ENCODE peak calls at places on chromosomes 2 and 18, in ten cellular contexts. One of them, this sample, is unnamed.

GRCh38 chr18:21123290-21123926 is 11.8 kb upstream of the ROCK1 start:
- DNase-seq in fibroblast of lung: no peak
- DNase-seq in stimulated activated naive B cell treated with anti-CD40 and anti-IgM and Interleukin-4, amounts not matched to agents 10 μg/mL and 1 μg/mL and 100 μg/mL, for 72 hours: no peak
- DNase-seq in coronary artery: no peak
- DNase-seq in PC-9: no peak
- DNase-seq in suprapubic skin: no peak
- DNase-seq in stimulated activated CD4-positive, alpha-beta T cell treated with anti-CD3 and anti-CD28 coated beads, Interleukin-2, amount 100 ng/mL, for 48 hours: no peak
- DNase-seq in fibroblast of gingiva: no peak
- DNase-seq in OCI-LY7: no peak
- DNase-seq in HS-5: no peak
- DNase-seq in this sample: no peak

GRCh38 chr2:215394102-215394805 is 41.6 kb downstream of the FN1 start:
- DNase-seq in fibroblast of lung: no peak
- DNase-seq in stimulated activated naive B cell treated with anti-CD40 and anti-IgM and Interleukin-4, amounts not matched to agents 10 μg/mL and 1 μg/mL and 100 μg/mL, for 72 hours: no peak
- DNase-seq in coronary artery: no peak
- DNase-seq in PC-9: no peak
- DNase-seq in suprapubic skin: no peak
- DNase-seq in stimulated activated CD4-positive, alpha-beta T cell treated with anti-CD3 and anti-CD28 coated beads, Interleukin-2, amount 100 ng/mL, for 48 hours: no peak
- DNase-seq in fibroblast of gingiva: no peak
- DNase-seq in OCI-LY7: no peak
- DNase-seq in HS-5: no peak
- DNase-seq in this sample: no peak

GRCh38 chr2:176096986-176097819 is 2.4 kb upstream of the HOXD12 start:
- DNase-seq in fibroblast of lung: peak; percentile 66
- DNase-seq in stimulated activated naive B cell treated with anti-CD40 and anti-IgM and Interleukin-4, amounts not matched to agents 10 μg/mL and 1 μg/mL and 100 μg/mL, for 72 hours: peak; percentile 47
- DNase-seq in coronary artery: no peak
- DNase-seq in PC-9: peak; percentile 79
- DNase-seq in suprapubic skin: peak; percentile 74
- DNase-seq in stimulated activated CD4-positive, alpha-beta T cell treated with anti-CD3 and anti-CD28 coated beads, Interleukin-2, amount 100 ng/mL, for 48 hours: peak; percentile 56
- DNase-seq in fibroblast of gingiva: peak; percentile 51
- DNase-seq in OCI-LY7: peak; percentile 77
- DNase-seq in HS-5: peak; percentile 60
- DNase-seq in this sample: peak; percentile 86

GRCh38 chr2:1767939-1768691 is 23.8 kb upstream of the PXDN start:
- DNase-seq in fibroblast of lung: no peak
- DNase-seq in stimulated activated naive B cell treated with anti-CD40 and anti-IgM and Interleukin-4, amounts not matched to agents 10 μg/mL and 1 μg/mL and 100 μg/mL, for 72 hours: no peak
- DNase-seq in coronary artery: no peak
- DNase-seq in PC-9: no peak
- DNase-seq in suprapubic skin: peak; percentile 49
- DNase-seq in stimulated activated CD4-positive, alpha-beta T cell treated with anti-CD3 and anti-CD28 coated beads, Interleukin-2, amount 100 ng/mL, for 48 hours: no peak
- DNase-seq in fibroblast of gingiva: no peak
- DNase-seq in OCI-LY7: no peak
- DNase-seq in HS-5: no peak
- DNase-seq in this sample: no peak

GRCh38 chr18:49926076-49926745 is 112.9 kb upstream of the ACAA2 start:
- DNase-seq in fibroblast of lung: no peak
- DNase-seq in stimulated activated naive B cell treated with anti-CD40 and anti-IgM and Interleukin-4, amounts not matched to agents 10 μg/mL and 1 μg/mL and 100 μg/mL, for 72 hours: no peak
- DNase-seq in coronary artery: no peak
- DNase-seq in PC-9: no peak
- DNase-seq in suprapubic skin: no peak
- DNase-seq in stimulated activated CD4-positive, alpha-beta T cell treated with anti-CD3 and anti-CD28 coated beads, Interleukin-2, amount 100 ng/mL, for 48 hours: no peak
- DNase-seq in fibroblast of gingiva: no peak
- DNase-seq in OCI-LY7: no peak
- DNase-seq in HS-5: no peak
- DNase-seq in this sample: no peak

GRCh38 chr18:48592540-48592939 is 53.7 kb downstream of the CTIF start:
- DNase-seq in fibroblast of lung: no peak
- DNase-seq in stimulated activated naive B cell treated with anti-CD40 and anti-IgM and Interleukin-4, amounts not matched to agents 10 μg/mL and 1 μg/mL and 100 μg/mL, for 72 hours: no peak
- DNase-seq in coronary artery: no peak
- DNase-seq in PC-9: no peak
- DNase-seq in suprapubic skin: no peak
- DNase-seq in stimulated activated CD4-positive, alpha-beta T cell treated with anti-CD3 and anti-CD28 coated beads, Interleukin-2, amount 100 ng/mL, for 48 hours: no peak
- DNase-seq in fibroblast of gingiva: no peak
- DNase-seq in OCI-LY7: no peak
- DNase-seq in HS-5: no peak
- DNase-seq in this sample: no peak

GRCh38 chr2:129984426-129984825 is 5.0 kb downstream of the RAB6C start:
- DNase-seq in fibroblast of lung: no peak
- DNase-seq in stimulated activated naive B cell treated with anti-CD40 and anti-IgM and Interleukin-4, amounts not matched to agents 10 μg/mL and 1 μg/mL and 100 μg/mL, for 72 hours: no peak
- DNase-seq in coronary artery: no peak
- DNase-seq in PC-9: no peak
- DNase-seq in suprapubic skin: no peak
- DNase-seq in stimulated activated CD4-positive, alpha-beta T cell treated with anti-CD3 and anti-CD28 coated beads, Interleukin-2, amount 100 ng/mL, for 48 hours: no peak
- DNase-seq in fibroblast of gingiva: no peak
- DNase-seq in OCI-LY7: no peak
- DNase-seq in HS-5: no peak
- DNase-seq in this sample: no peak

GRCh38 chr2:85536479-85536878 is 2.5 kb upstream of the MAT2A start:
- DNase-seq in fibroblast of lung: peak; percentile 77
- DNase-seq in stimulated activated naive B cell treated with anti-CD40 and anti-IgM and Interleukin-4, amounts not matched to agents 10 μg/mL and 1 μg/mL and 100 μg/mL, for 72 hours: no peak
- DNase-seq in coronary artery: no peak
- DNase-seq in PC-9: no peak
- DNase-seq in suprapubic skin: peak; percentile 14
- DNase-seq in stimulated activated CD4-positive, alpha-beta T cell treated with anti-CD3 and anti-CD28 coated beads, Interleukin-2, amount 100 ng/mL, for 48 hours: no peak
- DNase-seq in fibroblast of gingiva: peak; percentile 23
- DNase-seq in OCI-LY7: no peak
- DNase-seq in HS-5: no peak
- DNase-seq in this sample: no peak

GRCh38 chr2:121483021-121483420 is 47.7 kb upstream of the RNU4ATAC start:
- DNase-seq in fibroblast of lung: no peak
- DNase-seq in stimulated activated naive B cell treated with anti-CD40 and anti-IgM and Interleukin-4, amounts not matched to agents 10 μg/mL and 1 μg/mL and 100 μg/mL, for 72 hours: no peak
- DNase-seq in coronary artery: no peak
- DNase-seq in PC-9: no peak
- DNase-seq in suprapubic skin: no peak
- DNase-seq in stimulated activated CD4-positive, alpha-beta T cell treated with anti-CD3 and anti-CD28 coated beads, Interleukin-2, amount 100 ng/mL, for 48 hours: no peak
- DNase-seq in fibroblast of gingiva: no peak
- DNase-seq in OCI-LY7: no peak
- DNase-seq in HS-5: no peak
- DNase-seq in this sample: no peak

GRCh38 chr2:191115391-191115790 is 35.4 kb downstream of the STAT4 start:
- DNase-seq in fibroblast of lung: no peak
- DNase-seq in stimulated activated naive B cell treated with anti-CD40 and anti-IgM and Interleukin-4, amounts not matched to agents 10 μg/mL and 1 μg/mL and 100 μg/mL, for 72 hours: no peak
- DNase-seq in coronary artery: no peak
- DNase-seq in PC-9: no peak
- DNase-seq in suprapubic skin: no peak
- DNase-seq in stimulated activated CD4-positive, alpha-beta T cell treated with anti-CD3 and anti-CD28 coated beads, Interleukin-2, amount 100 ng/mL, for 48 hours: no peak
- DNase-seq in fibroblast of gingiva: no peak
- DNase-seq in OCI-LY7: no peak
- DNase-seq in HS-5: no peak
- DNase-seq in this sample: no peak

GRCh38 chr2:124437811-124438210 is 412.7 kb downstream of the CNTNAP5 start:
- DNase-seq in fibroblast of lung: no peak
- DNase-seq in stimulated activated naive B cell treated with anti-CD40 and anti-IgM and Interleukin-4, amounts not matched to agents 10 μg/mL and 1 μg/mL and 100 μg/mL, for 72 hours: no peak
- DNase-seq in coronary artery: no peak
- DNase-seq in PC-9: no peak
- DNase-seq in suprapubic skin: no peak
- DNase-seq in stimulated activated CD4-positive, alpha-beta T cell treated with anti-CD3 and anti-CD28 coated beads, Interleukin-2, amount 100 ng/mL, for 48 hours: no peak
- DNase-seq in fibroblast of gingiva: no peak
- DNase-seq in OCI-LY7: no peak
- DNase-seq in HS-5: no peak
- DNase-seq in this sample: no peak

GRCh38 chr18:61173579-61173978 is 159.7 kb upstream of the CDH20 start:
- DNase-seq in fibroblast of lung: no peak
- DNase-seq in stimulated activated naive B cell treated with anti-CD40 and anti-IgM and Interleukin-4, amounts not matched to agents 10 μg/mL and 1 μg/mL and 100 μg/mL, for 72 hours: no peak
- DNase-seq in coronary artery: no peak
- DNase-seq in PC-9: no peak
- DNase-seq in suprapubic skin: no peak
- DNase-seq in stimulated activated CD4-positive, alpha-beta T cell treated with anti-CD3 and anti-CD28 coated beads, Interleukin-2, amount 100 ng/mL, for 48 hours: no peak
- DNase-seq in fibroblast of gingiva: no peak
- DNase-seq in OCI-LY7: no peak
- DNase-seq in HS-5: no peak
- DNase-seq in this sample: no peak

GRCh38 chr2:168705534-168706470 is 96.6 kb upstream of the NOSTRIN start:
- DNase-seq in fibroblast of lung: peak; percentile 75
- DNase-seq in stimulated activated naive B cell treated with anti-CD40 and anti-IgM and Interleukin-4, amounts not matched to agents 10 μg/mL and 1 μg/mL and 100 μg/mL, for 72 hours: no peak
- DNase-seq in coronary artery: no peak
- DNase-seq in PC-9: no peak
- DNase-seq in suprapubic skin: no peak
- DNase-seq in stimulated activated CD4-positive, alpha-beta T cell treated with anti-CD3 and anti-CD28 coated beads, Interleukin-2, amount 100 ng/mL, for 48 hours: no peak
- DNase-seq in fibroblast of gingiva: peak; percentile 42
- DNase-seq in OCI-LY7: peak; percentile 7
- DNase-seq in HS-5: no peak
- DNase-seq in this sample: no peak

GRCh38 chr2:20822535-20823490 is at the start of gene LDAH:
- DNase-seq in fibroblast of lung: peak; percentile 90
- DNase-seq in stimulated activated naive B cell treated with anti-CD40 and anti-IgM and Interleukin-4, amounts not matched to agents 10 μg/mL and 1 μg/mL and 100 μg/mL, for 72 hours: peak; percentile 83
- DNase-seq in coronary artery: peak; percentile 91
- DNase-seq in PC-9: peak; percentile 82
- DNase-seq in suprapubic skin: peak; percentile 93
- DNase-seq in stimulated activated CD4-positive, alpha-beta T cell treated with anti-CD3 and anti-CD28 coated beads, Interleukin-2, amount 100 ng/mL, for 48 hours: peak; percentile 78
- DNase-seq in fibroblast of gingiva: peak; percentile 88
- DNase-seq in OCI-LY7: peak; percentile 89
- DNase-seq in HS-5: peak; percentile 57
- DNase-seq in this sample: peak; percentile 81

GRCh38 chr2:216634317-216635148 is 1.3 kb downstream of the IGFBP2 start:
- DNase-seq in fibroblast of lung: no peak
- DNase-seq in stimulated activated naive B cell treated with anti-CD40 and anti-IgM and Interleukin-4, amounts not matched to agents 10 μg/mL and 1 μg/mL and 100 μg/mL, for 72 hours: no peak
- DNase-seq in coronary artery: no peak
- DNase-seq in PC-9: no peak
- DNase-seq in suprapubic skin: no peak
- DNase-seq in stimulated activated CD4-positive, alpha-beta T cell treated with anti-CD3 and anti-CD28 coated beads, Interleukin-2, amount 100 ng/mL, for 48 hours: no peak
- DNase-seq in fibroblast of gingiva: no peak
- DNase-seq in OCI-LY7: no peak
- DNase-seq in HS-5: no peak
- DNase-seq in this sample: no peak

GRCh38 chr2:46367286-46367685 is 70.1 kb downstream of the EPAS1 start:
- DNase-seq in fibroblast of lung: no peak
- DNase-seq in stimulated activated naive B cell treated with anti-CD40 and anti-IgM and Interleukin-4, amounts not matched to agents 10 μg/mL and 1 μg/mL and 100 μg/mL, for 72 hours: no peak
- DNase-seq in coronary artery: no peak
- DNase-seq in PC-9: no peak
- DNase-seq in suprapubic skin: no peak
- DNase-seq in stimulated activated CD4-positive, alpha-beta T cell treated with anti-CD3 and anti-CD28 coated beads, Interleukin-2, amount 100 ng/mL, for 48 hours: no peak
- DNase-seq in fibroblast of gingiva: no peak
- DNase-seq in OCI-LY7: no peak
- DNase-seq in HS-5: no peak
- DNase-seq in this sample: no peak

GRCh38 chr2:62287895-62288589 is 92.1 kb downstream of the B3GNT2 start:
- DNase-seq in fibroblast of lung: peak; percentile 58
- DNase-seq in stimulated activated naive B cell treated with anti-CD40 and anti-IgM and Interleukin-4, amounts not matched to agents 10 μg/mL and 1 μg/mL and 100 μg/mL, for 72 hours: peak; percentile 67
- DNase-seq in coronary artery: no peak
- DNase-seq in PC-9: peak; percentile 93
- DNase-seq in suprapubic skin: peak; percentile 75
- DNase-seq in stimulated activated CD4-positive, alpha-beta T cell treated with anti-CD3 and anti-CD28 coated beads, Interleukin-2, amount 100 ng/mL, for 48 hours: peak; percentile 29
- DNase-seq in fibroblast of gingiva: no peak
- DNase-seq in OCI-LY7: no peak
- DNase-seq in HS-5: peak; percentile 51
- DNase-seq in this sample: no peak

GRCh38 chr2:177131858-177132257 is 80.7 kb upstream of the HNRNPA3 start:
- DNase-seq in fibroblast of lung: no peak
- DNase-seq in stimulated activated naive B cell treated with anti-CD40 and anti-IgM and Interleukin-4, amounts not matched to agents 10 μg/mL and 1 μg/mL and 100 μg/mL, for 72 hours: no peak
- DNase-seq in coronary artery: no peak
- DNase-seq in PC-9: no peak
- DNase-seq in suprapubic skin: no peak
- DNase-seq in stimulated activated CD4-positive, alpha-beta T cell treated with anti-CD3 and anti-CD28 coated beads, Interleukin-2, amount 100 ng/mL, for 48 hours: no peak
- DNase-seq in fibroblast of gingiva: no peak
- DNase-seq in OCI-LY7: no peak
- DNase-seq in HS-5: no peak
- DNase-seq in this sample: no peak

GRCh38 chr2:218166791-218167190 is at the start of gene CXCR1:
- DNase-seq in fibroblast of lung: no peak
- DNase-seq in stimulated activated naive B cell treated with anti-CD40 and anti-IgM and Interleukin-4, amounts not matched to agents 10 μg/mL and 1 μg/mL and 100 μg/mL, for 72 hours: no peak
- DNase-seq in coronary artery: no peak
- DNase-seq in PC-9: no peak
- DNase-seq in suprapubic skin: no peak
- DNase-seq in stimulated activated CD4-positive, alpha-beta T cell treated with anti-CD3 and anti-CD28 coated beads, Interleukin-2, amount 100 ng/mL, for 48 hours: no peak
- DNase-seq in fibroblast of gingiva: no peak
- DNase-seq in OCI-LY7: peak; percentile 22
- DNase-seq in HS-5: no peak
- DNase-seq in this sample: no peak

GRCh38 chr2:63692002-63692606 is 103.3 kb downstream of the MDH1 start:
- DNase-seq in fibroblast of lung: peak; percentile 72
- DNase-seq in stimulated activated naive B cell treated with anti-CD40 and anti-IgM and Interleukin-4, amounts not matched to agents 10 μg/mL and 1 μg/mL and 100 μg/mL, for 72 hours: no peak
- DNase-seq in coronary artery: no peak
- DNase-seq in PC-9: peak; percentile 8
- DNase-seq in suprapubic skin: no peak
- DNase-seq in stimulated activated CD4-positive, alpha-beta T cell treated with anti-CD3 and anti-CD28 coated beads, Interleukin-2, amount 100 ng/mL, for 48 hours: peak; percentile 7
- DNase-seq in fibroblast of gingiva: peak; percentile 60
- DNase-seq in OCI-LY7: peak; percentile 58
- DNase-seq in HS-5: peak; percentile 46
- DNase-seq in this sample: no peak

GRCh38 chr2:95022309-95023221 is 2.9 kb upstream of the MAL start:
- DNase-seq in fibroblast of lung: peak; percentile 66
- DNase-seq in stimulated activated naive B cell treated with anti-CD40 and anti-IgM and Interleukin-4, amounts not matched to agents 10 μg/mL and 1 μg/mL and 100 μg/mL, for 72 hours: peak; percentile 69
- DNase-seq in coronary artery: no peak
- DNase-seq in PC-9: peak; percentile 82
- DNase-seq in suprapubic skin: no peak
- DNase-seq in stimulated activated CD4-positive, alpha-beta T cell treated with anti-CD3 and anti-CD28 coated beads, Interleukin-2, amount 100 ng/mL, for 48 hours: peak; percentile 88
- DNase-seq in fibroblast of gingiva: peak; percentile 36
- DNase-seq in OCI-LY7: peak; percentile 64
- DNase-seq in HS-5: peak; percentile 18
- DNase-seq in this sample: peak; percentile 17

GRCh38 chr18:35183846-35184245 is 57.0 kb upstream of the ZNF397 start:
- DNase-seq in fibroblast of lung: peak; percentile 56
- DNase-seq in stimulated activated naive B cell treated with anti-CD40 and anti-IgM and Interleukin-4, amounts not matched to agents 10 μg/mL and 1 μg/mL and 100 μg/mL, for 72 hours: no peak
- DNase-seq in coronary artery: no peak
- DNase-seq in PC-9: no peak
- DNase-seq in suprapubic skin: no peak
- DNase-seq in stimulated activated CD4-positive, alpha-beta T cell treated with anti-CD3 and anti-CD28 coated beads, Interleukin-2, amount 100 ng/mL, for 48 hours: no peak
- DNase-seq in fibroblast of gingiva: peak; percentile 84
- DNase-seq in OCI-LY7: no peak
- DNase-seq in HS-5: no peak
- DNase-seq in this sample: no peak

GRCh38 chr2:227295806-227296205 is 29.2 kb upstream of the MFF start:
- DNase-seq in fibroblast of lung: no peak
- DNase-seq in stimulated activated naive B cell treated with anti-CD40 and anti-IgM and Interleukin-4, amounts not matched to agents 10 μg/mL and 1 μg/mL and 100 μg/mL, for 72 hours: no peak
- DNase-seq in coronary artery: no peak
- DNase-seq in PC-9: no peak
- DNase-seq in suprapubic skin: no peak
- DNase-seq in stimulated activated CD4-positive, alpha-beta T cell treated with anti-CD3 and anti-CD28 coated beads, Interleukin-2, amount 100 ng/mL, for 48 hours: no peak
- DNase-seq in fibroblast of gingiva: no peak
- DNase-seq in OCI-LY7: no peak
- DNase-seq in HS-5: no peak
- DNase-seq in this sample: no peak

GRCh38 chr2:46701152-46701551 is 214.5 kb downstream of the MCFD2 start:
- DNase-seq in fibroblast of lung: peak; percentile 62
- DNase-seq in stimulated activated naive B cell treated with anti-CD40 and anti-IgM and Interleukin-4, amounts not matched to agents 10 μg/mL and 1 μg/mL and 100 μg/mL, for 72 hours: no peak
- DNase-seq in coronary artery: no peak
- DNase-seq in PC-9: no peak
- DNase-seq in suprapubic skin: no peak
- DNase-seq in stimulated activated CD4-positive, alpha-beta T cell treated with anti-CD3 and anti-CD28 coated beads, Interleukin-2, amount 100 ng/mL, for 48 hours: no peak
- DNase-seq in fibroblast of gingiva: no peak
- DNase-seq in OCI-LY7: no peak
- DNase-seq in HS-5: no peak
- DNase-seq in this sample: no peak

GRCh38 chr2:174775586-174775985 is 11.3 kb upstream of the CHRNA1 start:
- DNase-seq in fibroblast of lung: no peak
- DNase-seq in stimulated activated naive B cell treated with anti-CD40 and anti-IgM and Interleukin-4, amounts not matched to agents 10 μg/mL and 1 μg/mL and 100 μg/mL, for 72 hours: no peak
- DNase-seq in coronary artery: no peak
- DNase-seq in PC-9: no peak
- DNase-seq in suprapubic skin: no peak
- DNase-seq in stimulated activated CD4-positive, alpha-beta T cell treated with anti-CD3 and anti-CD28 coated beads, Interleukin-2, amount 100 ng/mL, for 48 hours: no peak
- DNase-seq in fibroblast of gingiva: no peak
- DNase-seq in OCI-LY7: no peak
- DNase-seq in HS-5: no peak
- DNase-seq in this sample: no peak

GRCh38 chr2:142042536-142043199 is 88.1 kb downstream of the LRP1B start:
- DNase-seq in fibroblast of lung: no peak
- DNase-seq in stimulated activated naive B cell treated with anti-CD40 and anti-IgM and Interleukin-4, amounts not matched to agents 10 μg/mL and 1 μg/mL and 100 μg/mL, for 72 hours: no peak
- DNase-seq in coronary artery: no peak
- DNase-seq in PC-9: no peak
- DNase-seq in suprapubic skin: no peak
- DNase-seq in stimulated activated CD4-positive, alpha-beta T cell treated with anti-CD3 and anti-CD28 coated beads, Interleukin-2, amount 100 ng/mL, for 48 hours: no peak
- DNase-seq in fibroblast of gingiva: no peak
- DNase-seq in OCI-LY7: no peak
- DNase-seq in HS-5: no peak
- DNase-seq in this sample: no peak

GRCh38 chr2:11746807-11747459 is 501 bp downstream of the LPIN1 start:
- DNase-seq in fibroblast of lung: peak; percentile 33
- DNase-seq in stimulated activated naive B cell treated with anti-CD40 and anti-IgM and Interleukin-4, amounts not matched to agents 10 μg/mL and 1 μg/mL and 100 μg/mL, for 72 hours: no peak
- DNase-seq in coronary artery: no peak
- DNase-seq in PC-9: peak; percentile 40
- DNase-seq in suprapubic skin: no peak
- DNase-seq in stimulated activated CD4-positive, alpha-beta T cell treated with anti-CD3 and anti-CD28 coated beads, Interleukin-2, amount 100 ng/mL, for 48 hours: no peak
- DNase-seq in fibroblast of gingiva: no peak
- DNase-seq in OCI-LY7: peak; percentile 50
- DNase-seq in HS-5: no peak
- DNase-seq in this sample: no peak

GRCh38 chr18:79902075-79902474 is 49.4 kb downstream of the SLC66A2 start:
- DNase-seq in fibroblast of lung: no peak
- DNase-seq in stimulated activated naive B cell treated with anti-CD40 and anti-IgM and Interleukin-4, amounts not matched to agents 10 μg/mL and 1 μg/mL and 100 μg/mL, for 72 hours: no peak
- DNase-seq in coronary artery: no peak
- DNase-seq in PC-9: no peak
- DNase-seq in suprapubic skin: peak; percentile 36
- DNase-seq in stimulated activated CD4-positive, alpha-beta T cell treated with anti-CD3 and anti-CD28 coated beads, Interleukin-2, amount 100 ng/mL, for 48 hours: no peak
- DNase-seq in fibroblast of gingiva: no peak
- DNase-seq in OCI-LY7: no peak
- DNase-seq in HS-5: no peak
- DNase-seq in this sample: no peak